ENCODE peak calls at places on chromosomes 5 and 9, in five cellular contexts. A is AG10803, C is SK-N-SH, J is coronary artery, Y is gastrocnemius medialis. F is an unnamed sample.

GRCh38 chr5:38598994-38599611 is 42.7 kb upstream of the LIFR start:
- DNase-seq in A (peak), J (no peak), Y (no peak), C (no peak), F (no peak)

GRCh38 chr5:146724975-146725374 is 153.6 kb downstream of the PPP2R2B start:
- DNase-seq in J (no peak), A (no peak), C (no peak), Y (no peak), F (no peak)

GRCh38 chr9:5560439-5560838 is 50.1 kb downstream of the PDCD1LG2 start:
- DNase-seq in A (no peak), Y (no peak), J (no peak), C (no peak), F (no peak)

GRCh38 chr9:96875460-96876142 is 21.3 kb upstream of the ZNF782 start:
- DNase-seq in C (peak), Y (peak), A (peak), J (no peak), F (no peak)

GRCh38 chr5:91194861-91195460 is 188.2 kb downstream of the ARRDC3 start:
- DNase-seq in C (no peak), Y (no peak), J (no peak), A (no peak), F (no peak)

GRCh38 chr9:115883467-115884329 is 269.9 kb upstream of the PAPPA start:
- DNase-seq in J (no peak), Y (no peak), A (peak), C (peak), F (no peak)

GRCh38 chr5:58240286-58240685 is 219.6 kb downstream of the PLK2 start:
- DNase-seq in Y (no peak), C (no peak), A (peak), J (no peak), F (no peak)

GRCh38 chr5:138829341-138829740 is 45.8 kb downstream of the LRRTM2 start:
- DNase-seq in Y (no peak), J (no peak), C (no peak), A (peak), F (no peak)

GRCh38 chr5:54551906-54552305 is 34.3 kb downstream of the SNX18 start:
- DNase-seq in J (no peak), A (no peak), C (no peak), Y (no peak), F (no peak)

GRCh38 chr9:131523451-131524435 is 7.3 kb downstream of the UCK1 start:
- DNase-seq in C (no peak), J (no peak), Y (no peak), A (no peak), F (no peak)

GRCh38 chr9:12774861-12775367 is at the start of gene LURAP1L:
- DNase-seq in J (peak), C (peak), A (peak), Y (peak), F (peak)

GRCh38 chr9:137172907-137173794 is 1.3 kb upstream of the TMEM210 start:
- DNase-seq in C (peak), Y (no peak), J (no peak), A (no peak), F (no peak)

GRCh38 chr5:151721812-151722391 is 35.2 kb upstream of the SPARC start:
- DNase-seq in Y (no peak), A (no peak), J (no peak), C (no peak), F (no peak)

GRCh38 chr5:36692791-36693763 is 86.7 kb downstream of the SLC1A3 start:
- DNase-seq in A (peak), J (no peak), C (peak), Y (peak), F (peak)

GRCh38 chr5:54861212-54861894 is 124.0 kb downstream of the ESM1 start:
- DNase-seq in A (peak), Y (no peak), J (no peak), C (no peak), F (no peak)

GRCh38 chr5:172364773-172365172 is 81.2 kb upstream of the UBTD2 start:
- DNase-seq in J (no peak), A (no peak), C (peak), Y (no peak), F (no peak)

GRCh38 chr9:120965344-120966004 is 38.9 kb upstream of the TRAF1 start:
- DNase-seq in J (no peak), C (peak), A (no peak), Y (no peak), F (peak)

GRCh38 chr5:151005187-151005974 is 15.0 kb upstream of the GPX3 start:
- DNase-seq in C (no peak), Y (peak), A (no peak), J (peak), F (peak)

GRCh38 chr9:128636556-128637530 is 19.8 kb downstream of the DYNC2I2 start:
- DNase-seq in Y (no peak), C (peak), J (no peak), A (no peak), F (no peak)

GRCh38 chr5:147532157-147532556 is 22.3 kb upstream of the DPYSL3 start:
- DNase-seq in Y (no peak), C (no peak), A (no peak), J (no peak), F (no peak)

GRCh38 chr9:115422932-115423440 is 305.0 kb upstream of the TNC start:
- DNase-seq in C (no peak), A (peak), J (no peak), Y (no peak), F (peak)

GRCh38 chr9:37036237-37037136 is 2.4 kb upstream of the PAX5 start:
- DNase-seq in J (no peak), C (peak), Y (no peak), A (peak), F (no peak)

GRCh38 chr5:51632794-51633193 is 249.5 kb downstream of the ISL1 start:
- DNase-seq in C (no peak), Y (no peak), J (no peak), A (no peak), F (no peak)

GRCh38 chr5:43020294-43020711 is 19.8 kb downstream of the ANXA2R start:
- DNase-seq in Y (no peak), J (no peak), C (no peak), A (no peak), F (no peak)
- TF ChIP-seq CTCF in Y (no peak), J (no peak), C (no peak), A (no peak), F (no peak)

DNA sequence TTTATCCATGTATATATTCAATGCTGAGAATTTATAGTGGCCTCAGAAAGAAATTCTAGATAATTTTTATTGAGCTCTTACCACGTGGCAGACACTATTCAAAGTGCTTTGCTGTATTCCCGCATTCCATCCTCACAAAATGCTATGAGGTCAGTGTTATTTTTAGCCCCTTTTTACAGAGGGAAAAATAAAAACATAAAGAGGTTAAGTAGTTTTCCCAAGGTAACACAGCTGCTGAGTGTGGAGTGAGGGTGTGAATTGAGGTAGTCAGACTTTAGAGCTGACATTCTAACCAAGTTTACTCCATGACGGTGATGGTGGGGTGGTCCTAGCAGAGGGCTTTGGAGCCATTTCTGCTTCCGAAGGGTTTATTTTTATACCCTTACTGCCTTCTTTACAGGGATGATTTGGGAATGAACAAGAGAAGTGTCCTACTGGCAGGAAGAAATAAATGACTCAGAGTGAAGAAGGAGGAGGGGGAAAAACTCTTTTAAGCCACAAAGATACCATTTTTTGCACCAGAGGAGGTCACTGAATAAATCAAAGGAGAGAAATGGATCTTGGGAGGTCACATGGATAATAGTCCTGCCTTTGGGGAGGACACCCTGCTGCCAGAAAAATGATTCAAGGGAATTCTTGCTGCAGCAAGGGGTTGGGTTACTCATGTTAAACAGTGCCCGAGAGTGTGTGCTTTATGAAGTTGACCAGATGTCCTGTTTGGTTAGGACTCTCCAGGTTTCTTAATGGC is 76.1 kb downstream of the HMHB1 start:
- DNase-seq in Y (no peak), C (no peak), A (peak), J (no peak), F (no peak)
- H3K4me3 ChIP-seq in Y (no peak), C (no peak), A (no peak), J (no peak), F (no peak)

DNA sequence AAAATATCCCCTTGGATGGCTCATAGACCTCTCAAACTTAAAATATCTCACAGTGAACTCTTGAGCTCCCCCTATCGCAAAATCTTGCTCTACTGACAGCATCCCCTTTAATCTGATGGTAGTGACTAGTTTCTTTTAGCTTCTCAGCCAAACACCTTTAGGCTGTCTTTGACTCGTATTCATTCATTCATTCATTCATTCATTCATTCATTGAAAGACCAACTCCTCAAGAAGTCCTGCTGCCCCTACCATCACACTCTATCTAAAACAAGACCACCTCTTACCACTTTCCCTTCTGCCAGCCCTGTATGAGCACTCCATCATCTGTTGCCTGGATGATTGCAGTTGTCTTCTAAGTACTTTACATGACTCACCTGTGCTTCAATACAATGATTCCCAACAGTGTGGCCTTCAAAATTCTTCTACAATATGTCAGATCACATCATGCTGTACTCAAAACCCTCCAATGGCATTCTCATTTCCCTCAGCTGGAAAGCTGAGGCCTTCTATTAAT is 46.8 kb downstream of the ITGA2 start:
- DNase-seq in J (no peak), Y (no peak), C (no peak), A (no peak), F (no peak)
- TF ChIP-seq CTCF in J (no peak), Y (no peak), C (peak), A (peak), F (no peak)

GRCh38 chr5:42990892-42991291 is 49.2 kb downstream of the ANXA2R start:
- DNase-seq in A (no peak), C (no peak), J (no peak), Y (no peak), F (no peak)
- H3K4me3 ChIP-seq in A (no peak), C (no peak), J (peak), Y (peak), F (peak)

GRCh38 chr5:5077236-5077635 is 62.9 kb upstream of the ADAMTS16 start:
- DNase-seq in C (no peak), J (no peak), Y (no peak), A (no peak), F (no peak)

GRCh38 chr5:5080790-5081189 is 59.3 kb upstream of the ADAMTS16 start:
- DNase-seq in Y (no peak), C (no peak), J (no peak), A (no peak), F (no peak)

GRCh38 chr5:5079871-5080270 is 60.3 kb upstream of the ADAMTS16 start:
- DNase-seq in J (no peak), A (no peak), C (no peak), Y (no peak), F (no peak)

GRCh38 chr5:5078009-5078897 is 61.9 kb upstream of the ADAMTS16 start:
- DNase-seq in C (peak), A (no peak), Y (no peak), J (no peak), F (no peak)
- TF ChIP-seq CTCF in C (no peak), A (no peak), Y (no peak), J (no peak), F (no peak)

GRCh38 chr9:90724880-90725279 is 76.7 kb upstream of the SYK start:
- DNase-seq in Y (no peak), J (no peak), A (no peak), C (no peak), F (no peak)
- H3K4me3 ChIP-seq in Y (no peak), J (no peak), A (no peak), C (no peak), F (no peak)

GRCh38 chr9:87080512-87081225 is 133.4 kb upstream of the GAS1 start:
- DNase-seq in A (no peak), Y (no peak), J (no peak), C (peak), F (no peak)
- TF ChIP-seq CTCF in A (no peak), Y (no peak), J (no peak), C (peak), F (no peak)

DNA sequence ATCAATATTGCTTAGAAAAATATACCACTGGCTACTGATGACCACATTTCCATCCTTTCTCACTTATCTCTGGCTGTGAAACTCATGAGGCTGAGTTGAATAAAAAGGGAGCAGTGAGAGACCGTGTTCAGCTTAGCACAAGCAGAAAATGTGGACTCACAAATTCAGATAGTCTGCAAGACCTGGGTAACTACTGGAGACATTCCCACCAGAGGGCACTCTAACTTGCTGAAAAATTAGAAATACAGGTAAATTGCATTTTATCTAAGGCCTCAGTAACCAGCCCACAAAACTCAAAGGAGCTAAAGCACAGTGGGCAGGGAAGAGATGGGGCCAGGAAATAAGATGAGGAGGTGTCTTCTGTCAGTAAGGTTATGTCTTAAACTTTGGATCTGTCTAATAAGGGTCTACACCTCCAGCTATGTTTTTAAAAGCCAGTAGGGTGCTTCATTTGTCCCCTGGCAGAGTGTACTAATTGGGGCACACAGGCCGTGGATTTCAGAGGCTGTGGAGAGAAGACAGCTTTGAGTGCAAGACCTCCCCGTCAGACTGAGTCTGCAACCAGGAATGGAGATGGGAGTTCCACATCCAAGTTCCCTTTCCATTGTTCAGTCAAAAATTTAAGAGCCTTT is 8.7 kb upstream of the NDUFB6 start:
- DNase-seq in Y (no peak), J (no peak), A (peak), C (peak), F (no peak)
- H3K4me3 ChIP-seq in Y (no peak), J (no peak), A (no peak), C (no peak), F (no peak)

GRCh38 chr5:78361226-78361993 is 993 bp downstream of the SCAMP1 start:
- DNase-seq in C (peak), J (no peak), A (peak), Y (peak), F (no peak)
- TF ChIP-seq CTCF in C (peak), J (no peak), A (peak), Y (peak), F (no peak)

F was measured in tibial artery.